ENCODE peak calls at places on chromosomes 3 and 15, in four cellular contexts. One of them, this sample, is unnamed.

GRCh38 chr15:35141743-35142356 is 56.8 kb upstream of the NANOGP8 start:
- DNase-seq in suprapubic skin: no peak
- DNase-seq in ovary: no peak
- DNase-seq in lower leg skin: no peak
- DNase-seq in this sample: no peak

GRCh38 chr3:110292102-110292501 is 779.5 kb upstream of the NECTIN3 start:
- DNase-seq in ovary: no peak
- DNase-seq in lower leg skin: no peak
- DNase-seq in suprapubic skin: no peak
- DNase-seq in this sample: no peak

GRCh38 chr3:53044371-53045106 is 1.3 kb downstream of the SFMBT1 start:
- DNase-seq in ovary: peak
- DNase-seq in lower leg skin: no peak
- DNase-seq in suprapubic skin: no peak
- DNase-seq in this sample: peak

GRCh38 chr15:61159901-61160300 is 69.2 kb downstream of the RORA start:
- DNase-seq in suprapubic skin: no peak
- DNase-seq in lower leg skin: no peak
- DNase-seq in ovary: no peak
- DNase-seq in this sample: no peak

GRCh38 chr3:129345971-129346370 is 67.3 kb downstream of the HMCES start:
- DNase-seq in lower leg skin: no peak
- DNase-seq in suprapubic skin: no peak
- DNase-seq in ovary: no peak
- DNase-seq in this sample: no peak

GRCh38 chr3:23993556-23994246 is 48.6 kb downstream of the NR1D2 start:
- DNase-seq in suprapubic skin: no peak
- DNase-seq in lower leg skin: no peak
- DNase-seq in ovary: no peak
- DNase-seq in this sample: no peak

GRCh38 chr3:53592862-53593261 is 98.5 kb downstream of the CACNA1D start:
- DNase-seq in ovary: no peak
- DNase-seq in lower leg skin: no peak
- DNase-seq in suprapubic skin: no peak
- DNase-seq in this sample: no peak

GRCh38 chr3:65412591-65412990 is 626.1 kb downstream of the MAGI1 start:
- DNase-seq in lower leg skin: no peak
- DNase-seq in ovary: no peak
- DNase-seq in suprapubic skin: no peak
- DNase-seq in this sample: peak

GRCh38 chr15:89227425-89227824 is 6.0 kb upstream of the RLBP1 start:
- DNase-seq in suprapubic skin: no peak
- DNase-seq in lower leg skin: no peak
- DNase-seq in ovary: no peak
- DNase-seq in this sample: no peak

GRCh38 chr3:46934508-46935167 is 41.9 kb downstream of the CCDC12 start:
- DNase-seq in lower leg skin: no peak
- DNase-seq in suprapubic skin: no peak
- DNase-seq in ovary: peak
- DNase-seq in this sample: no peak

GRCh38 chr15:56537881-56538280 is 72.9 kb upstream of the MNS1 start:
- DNase-seq in lower leg skin: no peak
- DNase-seq in ovary: no peak
- DNase-seq in suprapubic skin: no peak
- DNase-seq in this sample: peak

GRCh38 chr3:13385373-13385965 is 34.7 kb downstream of the NUP210 start:
- DNase-seq in ovary: no peak
- DNase-seq in lower leg skin: no peak
- DNase-seq in suprapubic skin: no peak
- DNase-seq in this sample: no peak

GRCh38 chr15:25802285-25802830 is 60.8 kb downstream of the ATP10A start:
- DNase-seq in ovary: no peak
- DNase-seq in suprapubic skin: no peak
- DNase-seq in lower leg skin: no peak
- DNase-seq in this sample: no peak

GRCh38 chr3:105368575-105369500 is 2.1 kb downstream of the ALCAM start:
- DNase-seq in suprapubic skin: peak
- DNase-seq in lower leg skin: peak
- DNase-seq in ovary: peak
- DNase-seq in this sample: no peak

GRCh38 chr3:105367406-105368213 is 901 bp downstream of the ALCAM start:
- DNase-seq in ovary: peak
- DNase-seq in lower leg skin: peak
- DNase-seq in suprapubic skin: peak
- DNase-seq in this sample: peak

GRCh38 chr3:105366302-105367062 is at the start of gene ALCAM:
- DNase-seq in suprapubic skin: peak
- DNase-seq in lower leg skin: peak
- DNase-seq in ovary: peak
- DNase-seq in this sample: peak

GRCh38 chr3:105365536-105366301 is 990 bp upstream of the ALCAM start:
- DNase-seq in ovary: peak
- DNase-seq in suprapubic skin: peak
- DNase-seq in lower leg skin: no peak
- DNase-seq in this sample: no peak

GRCh38 chr3:105367063-105367405 is 325 bp downstream of the ALCAM start:
- DNase-seq in ovary: peak
- DNase-seq in suprapubic skin: peak
- DNase-seq in lower leg skin: no peak
- DNase-seq in this sample: no peak
- TF ChIP-seq POLR2A in ovary: no peak
- TF ChIP-seq POLR2A in suprapubic skin: no peak
- TF ChIP-seq POLR2A in lower leg skin: no peak
- TF ChIP-seq POLR2A in this sample: no peak

DNA sequence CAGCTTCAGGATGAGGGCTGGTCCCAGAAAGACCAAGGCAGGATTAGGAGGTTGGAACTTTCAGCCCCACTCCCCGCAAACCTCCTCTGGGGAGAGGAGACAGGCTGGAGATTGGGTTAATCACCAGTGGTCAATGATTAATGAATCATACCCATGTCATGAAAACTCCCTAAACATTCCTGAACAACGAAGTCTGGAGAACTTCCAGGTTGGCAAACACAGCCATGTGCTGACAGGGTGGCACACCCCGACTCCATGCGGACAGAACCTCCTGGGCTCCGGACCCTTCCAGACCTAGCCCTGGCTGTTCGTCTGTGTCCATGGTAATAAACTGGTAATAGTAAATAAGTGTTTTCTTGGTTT is 151.3 kb downstream of the TJP1 start:
- DNase-seq in ovary: no peak
- DNase-seq in lower leg skin: no peak
- DNase-seq in suprapubic skin: no peak
- DNase-seq in this sample: no peak
- TF ChIP-seq CTCF in ovary: no peak
- TF ChIP-seq CTCF in lower leg skin: no peak
- TF ChIP-seq CTCF in suprapubic skin: no peak
- TF ChIP-seq CTCF in this sample: no peak

DNA sequence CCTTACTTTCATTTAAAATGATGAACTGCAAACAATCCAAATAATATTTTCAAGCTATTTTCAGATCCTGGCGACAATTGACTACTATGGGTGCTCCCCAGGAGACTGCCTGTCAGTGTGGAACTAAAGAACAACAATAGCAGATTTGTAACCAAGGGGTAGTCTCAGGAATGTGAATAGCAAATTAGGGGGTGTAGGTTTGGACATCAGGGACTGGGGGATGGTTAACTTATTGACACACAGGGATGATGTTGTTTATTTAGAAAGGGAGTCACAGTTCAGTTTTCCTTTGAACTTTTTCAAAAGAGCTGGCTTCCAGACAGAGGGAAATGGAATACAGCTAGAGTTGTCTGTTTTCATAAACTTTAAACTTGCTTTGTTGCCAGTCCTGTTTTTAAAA is 229.8 kb downstream of the LRTM1 start:
- DNase-seq in lower leg skin: no peak
- DNase-seq in suprapubic skin: no peak
- DNase-seq in ovary: no peak
- DNase-seq in this sample: no peak
- H3K4me3 ChIP-seq in lower leg skin: no peak
- H3K4me3 ChIP-seq in suprapubic skin: no peak
- H3K4me3 ChIP-seq in ovary: no peak
- H3K4me3 ChIP-seq in this sample: no peak

DNA sequence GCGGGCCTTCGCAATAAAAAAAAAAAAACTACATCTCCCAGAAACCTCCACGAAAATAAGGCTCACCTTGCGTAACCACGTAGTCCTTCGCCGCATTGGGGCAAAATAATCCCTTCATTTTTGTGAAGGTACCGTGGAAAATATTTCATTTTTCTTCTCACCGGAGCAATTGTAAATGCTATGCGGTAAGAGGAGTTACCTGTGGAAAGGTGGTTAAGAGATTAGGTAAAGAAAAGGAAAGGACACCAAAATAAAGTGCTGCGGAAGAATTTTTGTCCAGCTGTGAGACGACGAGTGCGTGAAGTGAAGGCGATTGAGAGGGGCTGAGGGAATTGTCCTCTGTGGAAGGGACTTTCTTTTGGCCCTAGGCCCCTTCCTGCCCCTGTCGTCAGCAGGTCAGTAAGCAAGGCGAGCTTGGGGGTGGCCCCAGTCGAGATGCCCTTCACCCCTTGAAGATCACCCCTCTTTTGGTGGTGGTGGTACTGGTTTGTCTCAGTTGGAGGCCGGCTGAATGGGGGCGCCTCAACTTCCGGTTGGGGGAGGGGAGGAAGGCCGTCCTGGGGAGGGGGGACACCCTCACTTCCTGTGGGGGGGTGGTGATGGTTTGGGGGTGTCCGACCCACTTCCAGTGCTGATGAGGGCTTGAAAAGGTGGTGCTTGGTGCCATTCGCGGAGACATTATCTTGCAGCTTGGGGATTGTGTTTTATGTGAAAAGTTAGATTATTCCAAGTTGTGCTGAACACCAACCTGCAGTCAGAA is at the start of gene HMG20A:
- DNase-seq in lower leg skin: peak
- DNase-seq in ovary: peak
- DNase-seq in suprapubic skin: no peak
- DNase-seq in this sample: peak
- TF ChIP-seq POLR2A in lower leg skin: no peak
- TF ChIP-seq POLR2A in ovary: peak
- TF ChIP-seq POLR2A in suprapubic skin: peak
- TF ChIP-seq POLR2A in this sample: peak

DNA sequence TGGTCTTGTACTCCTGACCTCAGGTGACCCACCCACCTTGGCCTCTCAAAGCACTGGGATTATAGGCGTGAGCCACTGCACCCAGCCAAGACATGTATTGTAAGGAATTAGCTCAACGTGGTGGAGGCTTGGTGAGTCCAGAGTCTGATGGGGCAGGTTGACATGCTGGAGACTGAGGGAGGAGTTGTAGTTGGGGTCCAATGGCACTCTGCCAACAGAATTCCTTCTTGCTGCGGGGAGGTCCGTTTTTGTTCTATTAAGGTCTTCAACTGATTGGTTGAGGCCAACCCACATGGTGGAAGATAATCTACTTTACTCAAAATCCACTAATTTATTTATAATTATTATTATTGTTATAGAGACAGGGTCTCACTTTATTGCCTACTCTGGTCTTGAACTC is 30.1 kb downstream of the PLA2G4D start:
- DNase-seq in lower leg skin: no peak
- DNase-seq in suprapubic skin: no peak
- DNase-seq in ovary: no peak
- DNase-seq in this sample: no peak
- TF ChIP-seq CTCF in lower leg skin: no peak
- TF ChIP-seq CTCF in suprapubic skin: no peak
- TF ChIP-seq CTCF in ovary: no peak
- TF ChIP-seq CTCF in this sample: no peak